ENCODE peak calls at places on chromosome 11, in four cellular contexts. M is A673, L is fibroblast of the aortic adventitia, K is astrocyte of the spinal cord. C is an unnamed sample.

GRCh38 chr11:128469220-128469619 is 118.1 kb downstream of the ETS1 start:
- DNase-seq in M (no peak), L (no peak), K (no peak), C (no peak)

GRCh38 chr11:70751142-70751734 is 352.9 kb downstream of the CTTN start:
- DNase-seq in M (no peak), L (no peak), K (peak; percentile 0), C (no peak)

GRCh38 chr11:86624366-86624765 is 48.0 kb downstream of the ME3 start:
- DNase-seq in M (no peak), L (peak; percentile 29), K (no peak), C (no peak)

GRCh38 chr11:118715245-118715807 is 35.9 kb upstream of the TREH start:
- DNase-seq in M (no peak), L (peak; percentile 58), K (no peak), C (no peak)

GRCh38 chr11:27423125-27423524 is 49.5 kb downstream of the LGR4 start:
- DNase-seq in M (peak; percentile 79), L (peak; percentile 88), K (no peak), C (peak; percentile 60)

GRCh38 chr11:45106006-45106405 is 40.4 kb upstream of the PRDM11 start:
- DNase-seq in M (no peak), L (no peak), K (no peak), C (no peak)

GRCh38 chr11:83019888-83020579 is 51.7 kb downstream of the RAB30 start:
- DNase-seq in M (no peak), L (no peak), K (no peak), C (no peak)

GRCh38 chr11:46615756-46616155 is 1.3 kb downstream of the HARBI1 start:
- DNase-seq in M (no peak), L (no peak), K (no peak), C (peak; percentile 45)

GRCh38 chr11:1228183-1228821 is 5.4 kb downstream of the MUC5B start:
- DNase-seq in M (no peak), L (no peak), K (no peak), C (no peak)

GRCh38 chr11:121367434-121367833 is 74.9 kb downstream of the SC5D start:
- DNase-seq in M (peak; percentile 75), L (peak; percentile 7), K (peak; percentile 56), C (no peak)

GRCh38 chr11:37002831-37003230 is 404.8 kb upstream of the RAG2 start:
- DNase-seq in M (peak; percentile 98), L (no peak), K (no peak), C (no peak)

GRCh38 chr11:9820260-9820659 is 156.4 kb downstream of the SWAP70 start:
- DNase-seq in M (no peak), L (no peak), K (no peak), C (no peak)

GRCh38 chr11:65251476-65251875 is 10.3 kb upstream of the POLA2 start:
- DNase-seq in M (no peak), L (no peak), K (no peak), C (peak; percentile 7)

GRCh38 chr11:112300094-112300786 is 39.6 kb upstream of the PLET1 start:
- DNase-seq in M (no peak), L (no peak), K (no peak), C (no peak)

GRCh38 chr11:2298795-2299747 is 2.6 kb downstream of the C11orf21 start:
- DNase-seq in M (no peak), L (no peak), K (no peak), C (no peak)

GRCh38 chr11:11211888-11212287 is 141.2 kb downstream of the CSNK2A3 start:
- DNase-seq in M (no peak), L (no peak), K (no peak), C (no peak)

GRCh38 chr11:34570584-34570983 is 50.3 kb upstream of the EHF start:
- DNase-seq in M (no peak), L (peak; percentile 12), K (peak; percentile 26), C (peak; percentile 13)

GRCh38 chr11:70820712-70821111 is 422.4 kb downstream of the CTTN start:
- DNase-seq in M (no peak), L (no peak), K (no peak), C (no peak)

GRCh38 chr11:70191495-70192140 is 11.5 kb upstream of the FADD start:
- DNase-seq in M (peak; percentile 76), L (peak; percentile 47), K (peak; percentile 56), C (peak; percentile 31)

GRCh38 chr11:44305643-44306468 is 4.1 kb downstream of the ALX4 start:
- DNase-seq in M (peak; percentile 71), L (no peak), K (no peak), C (no peak)

GRCh38 chr11:81237139-81237538 is 1496.5 kb downstream of the FAM181B start:
- DNase-seq in M (peak; percentile 91), L (peak; percentile 9), K (peak; percentile 50), C (no peak)

GRCh38 chr11:103953797-103954495 is 82.5 kb upstream of the DDI1 start:
- DNase-seq in M (no peak), L (no peak), K (no peak), C (no peak)

GRCh38 chr11:86535773-86536172 is 136.6 kb downstream of the ME3 start:
- DNase-seq in M (no peak), L (no peak), K (no peak), C (no peak)

GRCh38 chr11:130054966-130055365 is 14.7 kb upstream of the APLP2 start:
- DNase-seq in M (no peak), L (peak; percentile 43), K (peak; percentile 17), C (no peak)

GRCh38 chr11:9367551-9367950 is 16.9 kb upstream of the IPO7 start:
- DNase-seq in M (no peak), L (no peak), K (no peak), C (no peak)

GRCh38 chr11:35234836-35235235 is 95.9 kb downstream of the CD44 start:
- DNase-seq in M (no peak), L (peak; percentile 23), K (peak; percentile 54), C (no peak)

GRCh38 chr11:11810764-11811726 is 30.7 kb upstream of the USP47 start:
- DNase-seq in M (no peak), L (no peak), K (no peak), C (no peak)

GRCh38 chr11:36098976-36099375 is 155.1 kb downstream of the LDLRAD3 start:
- DNase-seq in M (no peak), L (no peak), K (no peak), C (no peak)

GRCh38 chr11:22163394-22163797 is 29.5 kb upstream of the ANO5 start:
- DNase-seq in M (no peak), L (no peak), K (no peak), C (no peak)

DNA sequence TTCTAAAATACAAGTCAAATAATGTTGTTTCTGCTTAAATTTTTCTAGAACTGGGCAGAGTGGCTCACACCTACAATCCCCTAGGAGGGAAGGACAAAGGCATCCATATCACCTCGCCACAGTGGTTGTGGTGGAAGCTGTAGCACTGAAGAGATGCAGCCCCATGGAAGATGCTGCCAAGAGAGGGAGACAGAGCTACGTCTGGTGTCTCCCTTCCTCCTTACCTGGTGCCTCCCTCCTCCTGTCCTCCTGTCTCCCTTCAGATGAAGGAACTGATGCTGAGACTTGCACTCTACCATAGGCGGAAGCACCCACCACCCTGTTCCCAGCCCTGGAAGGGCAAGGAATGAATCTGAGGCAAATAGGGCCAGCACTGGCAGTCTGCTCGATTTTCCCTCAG is 22.3 kb downstream of the MMP27 start:
- DNase-seq in M (no peak), L (no peak), K (no peak), C (no peak)
- TF ChIP-seq CTCF in M (peak; percentile 32), L (no peak), K (no peak), C (no peak)

DNA sequence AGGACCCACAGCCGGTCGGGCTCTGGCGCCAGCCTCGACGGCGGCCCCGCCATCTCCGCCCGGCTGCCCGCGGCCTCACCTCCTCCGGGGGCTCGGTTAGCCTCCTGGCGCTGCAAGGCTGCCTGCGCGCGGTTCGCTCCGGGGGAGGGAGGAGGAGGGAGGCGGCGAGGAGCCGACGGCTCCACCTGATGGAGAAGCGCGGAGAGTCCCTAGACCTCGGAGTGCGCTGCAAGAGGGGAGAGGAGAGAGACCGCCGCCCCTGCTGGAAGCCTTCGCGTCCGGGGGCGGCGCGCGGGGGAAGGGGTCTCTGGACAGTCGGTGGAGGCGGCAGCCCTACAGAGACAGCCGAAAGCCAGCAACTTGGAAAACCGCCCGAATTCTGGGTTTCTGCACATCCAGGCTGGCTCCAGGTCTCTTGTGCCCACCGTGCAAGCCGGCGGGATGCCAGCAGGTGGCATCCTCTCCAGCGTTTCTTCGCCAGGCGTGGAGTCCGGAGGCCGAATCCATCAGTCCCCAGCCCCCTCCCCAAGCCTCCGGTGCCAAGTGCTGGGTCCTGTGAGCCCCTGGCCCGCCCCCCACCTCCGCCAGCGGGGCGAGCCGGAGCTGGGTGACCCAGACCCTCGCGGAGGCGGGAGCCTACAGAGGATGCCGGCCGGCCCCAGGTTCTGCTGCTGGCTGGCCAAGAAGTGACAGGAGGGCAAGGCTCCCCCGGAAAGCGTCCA is 2.9 kb upstream of the KIRREL3 start:
- DNase-seq in M (peak; percentile 56), L (no peak), K (peak; percentile 62), C (peak; percentile 44)
- TF ChIP-seq CTCF in M (peak; percentile 58), L (no peak), K (peak; percentile 35), C (peak; percentile 74)

DNA sequence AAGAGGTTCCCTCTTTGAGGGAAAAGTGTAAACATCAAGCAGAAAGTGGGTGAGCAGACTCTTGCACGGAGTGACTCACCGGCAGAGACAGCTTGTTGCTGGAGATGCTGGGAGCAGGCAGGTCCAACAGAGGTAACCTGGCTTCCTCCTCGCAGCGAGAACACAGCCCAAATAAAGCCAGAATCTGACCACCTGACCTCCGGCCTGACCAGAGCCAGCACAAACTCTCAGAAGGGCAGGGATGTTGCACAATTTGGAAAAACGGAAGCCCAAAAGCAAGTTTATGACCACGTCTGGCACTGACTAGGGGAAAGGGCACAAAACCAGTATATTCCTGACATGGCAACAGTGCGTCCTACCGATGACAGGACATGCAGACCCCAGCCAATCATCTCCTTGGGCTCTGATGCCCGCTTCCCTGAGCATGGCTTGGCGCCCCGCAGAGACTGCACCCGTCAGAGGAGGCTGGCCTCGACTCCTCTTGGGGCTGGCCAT is 5.4 kb downstream of the SMCO4 start:
- DNase-seq in M (no peak), L (no peak), K (no peak), C (no peak)
- TF ChIP-seq CTCF in M (no peak), L (no peak), K (no peak), C (no peak)

GRCh38 chr11:8321876-8322275 is 58.2 kb upstream of the LMO1 start:
- DNase-seq in M (no peak), L (no peak), K (no peak), C (no peak)

GRCh38 chr11:8317164-8317563 is 53.5 kb upstream of the LMO1 start:
- DNase-seq in M (no peak), L (peak; percentile 19), K (no peak), C (no peak)

GRCh38 chr11:8315463-8315862 is 51.8 kb upstream of the LMO1 start:
- DNase-seq in M (no peak), L (no peak), K (no peak), C (no peak)

GRCh38 chr11:8323161-8323935 is 59.7 kb upstream of the LMO1 start:
- DNase-seq in M (no peak), L (no peak), K (no peak), C (no peak)

DNA sequence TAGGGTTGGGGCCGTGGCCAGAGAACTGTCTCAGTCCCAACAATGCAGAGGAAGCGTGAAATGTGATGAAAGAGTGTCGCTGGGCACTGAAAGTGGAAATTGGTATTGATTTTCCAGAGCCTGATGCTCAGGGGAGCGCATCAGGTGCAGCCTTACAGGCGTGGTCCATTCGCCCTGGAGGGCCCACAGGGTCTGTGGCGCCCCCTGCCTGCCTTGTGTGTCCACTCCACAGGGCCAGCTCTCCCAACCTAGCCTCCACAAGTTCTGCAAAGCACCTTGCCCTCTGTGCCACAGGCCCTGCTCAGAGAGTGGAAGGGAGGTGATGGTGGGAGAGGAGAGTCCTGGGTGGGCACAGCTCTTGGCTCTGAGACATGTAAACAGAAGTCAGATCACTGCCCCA is 54.9 kb upstream of the LMO1 start:
- DNase-seq in M (no peak), L (no peak), K (no peak), C (no peak)
- TF ChIP-seq CTCF in M (peak; percentile 36), L (no peak), K (no peak), C (peak; percentile 27)

GRCh38 chr11:67605231-67606011 is 1.3 kb upstream of the NDUFV1 start:
- DNase-seq in M (no peak), L (no peak), K (no peak), C (no peak)
- TF ChIP-seq CTCF in M (no peak), L (no peak), K (no peak), C (no peak)